ENCODE peak calls at places on chromosomes 11 and 22, in six cellular contexts. Y is IMR-90, S is NB4, F is stomach, X is right lobe of liver, H is lower leg skin. O is an unnamed sample.

GRCh38 chr11:126864934-126865333 is 135.6 kb downstream of the KIRREL3 start:
- DNase-seq in Y (no peak), F (no peak), H (no peak), X (no peak), S (no peak), O (no peak)

GRCh38 chr22:35705141-35705540 is 12.5 kb upstream of the APOL5 start:
- DNase-seq in S (no peak), X (no peak), F (no peak), Y (peak), H (no peak), O (no peak)

GRCh38 chr22:38706101-38706884 is 549 bp downstream of the GTPBP1 start:
- DNase-seq in S (peak), F (peak), X (peak), H (peak), Y (peak), O (peak)

GRCh38 chr11:112744041-112744440 is 217.2 kb upstream of the NCAM1 start:
- DNase-seq in F (no peak), Y (no peak), S (no peak), X (no peak), H (no peak), O (no peak)

GRCh38 chr11:47106839-47107520 is 69.7 kb downstream of the ARFGAP2 start:
- DNase-seq in Y (no peak), H (no peak), F (no peak), X (no peak), S (no peak), O (no peak)

GRCh38 chr11:100827934-100828661 is 141.0 kb downstream of the ARHGAP42 start:
- DNase-seq in H (no peak), S (no peak), F (no peak), Y (peak), X (no peak), O (no peak)

GRCh38 chr22:47201996-47202818 is 439.8 kb downstream of the TBC1D22A start:
- DNase-seq in X (no peak), S (no peak), Y (no peak), F (peak), H (no peak), O (no peak)

GRCh38 chr22:26737262-26737661 is 79.9 kb downstream of the MIAT start:
- DNase-seq in S (no peak), X (no peak), H (no peak), F (no peak), Y (no peak), O (no peak)

GRCh38 chr11:128057786-128058395 is 529.5 kb downstream of the ETS1 start:
- DNase-seq in X (no peak), S (no peak), F (no peak), H (no peak), Y (no peak), O (no peak)

GRCh38 chr22:28976588-28976987 is 85.0 kb downstream of the C22orf31 start:
- DNase-seq in X (no peak), Y (peak), H (no peak), F (no peak), S (peak), O (no peak)

GRCh38 chr11:134363592-134363991 is 31.8 kb downstream of the GLB1L2 start:
- DNase-seq in S (no peak), Y (no peak), H (no peak), F (no peak), X (no peak), O (no peak)

GRCh38 chr11:125070699-125071254 is 7.7 kb downstream of the SLC37A2 start:
- DNase-seq in H (peak), S (peak), X (peak), F (peak), Y (peak), O (peak)

GRCh38 chr11:105734422-105734821 is 124.5 kb downstream of the GRIA4 start:
- DNase-seq in S (no peak), Y (no peak), H (no peak), X (no peak), F (no peak), O (no peak)

GRCh38 chr22:28917747-28918543 is 34.6 kb downstream of the ZNRF3 start:
- DNase-seq in S (peak), Y (peak), H (no peak), F (peak), X (no peak), O (peak)

GRCh38 chr22:16959345-16959930 is 48.6 kb downstream of the GAB4 start:
- DNase-seq in X (no peak), S (peak), Y (no peak), F (no peak), H (no peak), O (no peak)

GRCh38 chr22:36010913-36011312 is 17.7 kb downstream of the RBFOX2 start:
- DNase-seq in Y (peak), H (no peak), S (no peak), X (no peak), F (no peak), O (no peak)

GRCh38 chr22:24437820-24438328 is 10.5 kb downstream of the ADORA2A start:
- DNase-seq in H (no peak), S (no peak), Y (no peak), X (no peak), F (no peak), O (no peak)

GRCh38 chr11:122843281-122844150 is 5.2 kb downstream of the CRTAM start:
- DNase-seq in F (no peak), X (no peak), H (no peak), S (no peak), Y (no peak), O (no peak)

GRCh38 chr22:35085621-35086020 is 19.7 kb downstream of the ISX start:
- DNase-seq in F (no peak), H (no peak), S (no peak), X (no peak), Y (no peak), O (no peak)

GRCh38 chr11:128632151-128632791 is 44.9 kb upstream of the ETS1 start:
- DNase-seq in F (no peak), X (no peak), H (no peak), S (peak), Y (peak), O (peak)

GRCh38 chr22:19096555-19096954 is 25.7 kb downstream of the DGCR2 start:
- DNase-seq in Y (no peak), X (no peak), S (no peak), F (no peak), H (no peak), O (no peak)

GRCh38 chr11:107018274-107018901 is at the start of gene GUCY1A2:
- DNase-seq in X (peak), H (no peak), Y (no peak), F (no peak), S (no peak), O (no peak)

GRCh38 chr11:101848262-101848661 is 66.5 kb upstream of the CEP126 start:
- DNase-seq in F (no peak), H (no peak), X (no peak), S (peak), Y (peak), O (no peak)

GRCh38 chr22:28810839-28811491 is 10.6 kb upstream of the XBP1 start:
- DNase-seq in H (no peak), F (no peak), Y (no peak), S (peak), X (no peak), O (no peak)

GRCh38 chr11:61277186-61277972 is 17.7 kb downstream of the VWCE start:
- DNase-seq in X (no peak), Y (no peak), S (no peak), F (no peak), H (no peak), O (no peak)

GRCh38 chr22:46023558-46023981 is 46.6 kb upstream of the WNT7B start:
- DNase-seq in F (no peak), S (no peak), Y (peak), X (peak), H (no peak), O (peak)

GRCh38 chr11:38315151-38315550 is 1717.1 kb upstream of the RAG2 start:
- DNase-seq in Y (no peak), H (no peak), X (no peak), F (no peak), S (no peak), O (no peak)

GRCh38 chr11:12842933-12843636 is 166.0 kb upstream of the RASSF10 start:
- DNase-seq in Y (no peak), F (no peak), S (no peak), X (no peak), H (no peak), O (no peak)

GRCh38 chr11:12841946-12842630 is 167.0 kb upstream of the RASSF10 start:
- DNase-seq in H (no peak), Y (peak), X (no peak), F (no peak), S (peak), O (no peak)

GRCh38 chr11:12845739-12846358 is 163.3 kb upstream of the RASSF10 start:
- DNase-seq in H (no peak), Y (peak), X (no peak), F (peak), S (no peak), O (peak)

GRCh38 chr11:12848413-12848812 is 160.7 kb upstream of the RASSF10 start:
- DNase-seq in S (no peak), X (no peak), F (no peak), Y (no peak), H (no peak), O (no peak)

GRCh38 chr11:12846766-12847615 is 162.1 kb upstream of the RASSF10 start:
- DNase-seq in H (no peak), F (no peak), S (no peak), Y (no peak), X (no peak), O (no peak)
- TF ChIP-seq CTCF in H (no peak), F (no peak), S (no peak), Y (no peak), X (no peak), O (no peak)

DNA sequence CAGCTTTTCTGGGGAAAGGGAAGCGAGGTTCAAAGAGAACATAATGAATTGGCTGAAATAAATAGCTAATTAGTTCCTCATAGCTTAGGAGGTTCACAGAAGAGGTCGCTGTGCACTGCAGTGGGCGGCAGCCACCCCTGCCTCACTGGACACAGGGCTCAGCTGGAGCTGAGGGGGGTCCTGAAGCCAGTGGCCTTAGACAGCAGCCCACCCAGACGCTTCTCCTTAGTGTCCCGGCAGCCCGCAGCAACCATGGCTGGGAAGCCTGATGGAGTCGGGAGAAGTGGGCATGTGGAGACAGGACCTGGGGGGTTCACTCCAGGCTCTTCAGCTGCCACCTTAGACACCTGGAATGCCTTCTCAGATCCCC is 75.4 kb downstream of the TRIM29 start:
- DNase-seq in Y (no peak), F (no peak), H (no peak), S (no peak), X (no peak), O (no peak)
- TF ChIP-seq POLR2A in Y (no peak), F (no peak), H (no peak), S (no peak), X (no peak), O (no peak)

DNA sequence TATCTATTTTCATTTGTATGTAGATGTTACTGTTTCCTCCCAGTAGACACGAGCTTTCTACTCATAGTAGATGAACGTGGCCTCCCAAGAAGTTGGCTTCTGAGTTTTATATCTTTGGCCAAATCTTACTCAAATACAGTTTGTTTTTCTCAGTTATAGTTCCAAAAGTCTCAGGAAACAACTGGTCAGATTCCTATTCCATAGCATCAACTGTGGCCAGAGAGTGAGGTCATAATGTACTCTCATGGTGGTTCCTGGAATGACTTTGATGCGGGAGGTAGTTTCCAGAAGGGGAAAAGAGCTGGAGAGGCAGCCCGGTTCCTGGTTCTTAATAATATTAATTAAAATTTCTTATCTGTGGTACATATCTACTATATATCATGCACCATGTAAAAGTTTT is 77.3 kb downstream of the SLC17A6 start:
- DNase-seq in X (no peak), S (no peak), H (no peak), Y (no peak), F (no peak), O (no peak)
- TF ChIP-seq CTCF in X (no peak), S (no peak), H (no peak), Y (no peak), F (no peak), O (no peak)

GRCh38 chr11:12111482-12112149 is 1.2 kb downstream of the MICAL2 start:
- DNase-seq in X (no peak), F (no peak), Y (peak), S (peak), H (no peak), O (no peak)

GRCh38 chr11:12109591-12110196 is 696 bp upstream of the MICAL2 start:
- DNase-seq in Y (no peak), S (no peak), H (no peak), F (no peak), X (no peak), O (no peak)

GRCh38 chr11:12110714-12111481 is 508 bp downstream of the MICAL2 start:
- DNase-seq in H (no peak), Y (no peak), S (peak), F (no peak), X (peak), O (peak)

GRCh38 chr11:12108875-12109453 is 1.4 kb upstream of the MICAL2 start:
- DNase-seq in S (no peak), F (no peak), Y (no peak), X (no peak), H (no peak), O (no peak)

DNA sequence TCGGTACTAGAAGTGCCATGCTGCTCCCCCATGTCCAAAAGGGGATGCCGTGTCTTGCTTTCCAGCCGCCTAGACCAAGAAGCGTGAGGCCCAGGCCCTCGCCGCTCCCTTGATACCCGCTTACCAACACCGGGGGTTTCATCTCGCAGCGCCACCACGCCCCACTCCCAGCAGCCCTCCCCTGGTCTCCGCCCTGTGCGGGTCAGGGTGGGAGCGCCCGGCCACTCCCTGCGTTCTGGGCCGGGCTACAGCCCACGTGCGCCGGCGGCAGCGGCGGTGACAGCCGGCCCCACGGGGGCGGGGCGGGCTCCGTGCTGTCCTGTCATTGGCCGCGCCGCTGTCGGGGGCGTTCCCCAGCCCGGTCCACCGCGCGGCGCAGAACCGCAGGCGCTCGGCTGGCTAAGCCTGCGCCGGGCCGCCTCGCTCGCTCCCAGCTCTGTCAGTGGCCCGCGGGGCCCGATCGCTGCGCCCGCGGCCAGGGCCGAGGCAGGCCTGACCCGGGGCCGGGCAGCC is at the start of gene MICAL2:
- DNase-seq in H (peak), X (peak), S (peak), Y (peak), F (peak), O (peak)
- TF ChIP-seq POLR2A in H (no peak), X (peak), S (no peak), Y (peak), F (no peak), O (peak)